ENCODE peak calls at places on chromosome 20, in seven cellular contexts. L is A673, C is esophagus squamous epithelium, G is colonic mucosa, D is GM23338, B is fibroblast of lung, X is spleen. H is an unnamed sample.

GRCh38 chr20:51597389-51598231 is 55.1 kb upstream of the NFATC2 start:
- DNase-seq in L (no peak), C (no peak), G (no peak), D (no peak), B (no peak), X (no peak), H (no peak)

GRCh38 chr20:44065401-44066340 is 121.3 kb downstream of the JPH2 start:
- DNase-seq in L (no peak), C (no peak), G (no peak), D (no peak), B (no peak), X (peak; percentile 71), H (peak; percentile 80)

GRCh38 chr20:137668-138131 is 4.7 kb upstream of the DEFB126 start:
- DNase-seq in L (peak; percentile 59), C (no peak), G (no peak), D (peak; percentile 64), B (no peak), X (no peak), H (no peak)

GRCh38 chr20:46544576-46544975 is 5.9 kb downstream of the OCSTAMP start:
- DNase-seq in L (no peak), C (no peak), G (no peak), D (no peak), B (peak; percentile 51), X (no peak), H (no peak)

GRCh38 chr20:52105573-52106422 is 85.8 kb downstream of the ZFP64 start:
- DNase-seq in L (peak; percentile 18), C (no peak), G (no peak), D (peak; percentile 96), B (peak; percentile 45), X (no peak), H (peak; percentile 87)

GRCh38 chr20:18985551-18985950 is 172.0 kb downstream of the SCP2D1 start:
- DNase-seq in L (no peak), C (no peak), G (no peak), D (no peak), B (no peak), X (no peak), H (no peak)

GRCh38 chr20:40777653-40778052 is 88.6 kb upstream of the MAFB start:
- DNase-seq in L (no peak), C (no peak), G (no peak), D (no peak), B (no peak), X (no peak), H (no peak)

GRCh38 chr20:3276400-3277015 is 37.5 kb upstream of the SLC4A11 start:
- DNase-seq in L (no peak), C (no peak), G (peak; percentile 27), D (peak; percentile 68), B (peak; percentile 27), X (no peak), H (no peak)

GRCh38 chr20:44776977-44777376 is 31.3 kb downstream of the KCNK15 start:
- DNase-seq in L (peak; percentile 47), C (no peak), G (no peak), D (peak; percentile 78), B (peak; percentile 23), X (peak; percentile 7), H (no peak)

DNA sequence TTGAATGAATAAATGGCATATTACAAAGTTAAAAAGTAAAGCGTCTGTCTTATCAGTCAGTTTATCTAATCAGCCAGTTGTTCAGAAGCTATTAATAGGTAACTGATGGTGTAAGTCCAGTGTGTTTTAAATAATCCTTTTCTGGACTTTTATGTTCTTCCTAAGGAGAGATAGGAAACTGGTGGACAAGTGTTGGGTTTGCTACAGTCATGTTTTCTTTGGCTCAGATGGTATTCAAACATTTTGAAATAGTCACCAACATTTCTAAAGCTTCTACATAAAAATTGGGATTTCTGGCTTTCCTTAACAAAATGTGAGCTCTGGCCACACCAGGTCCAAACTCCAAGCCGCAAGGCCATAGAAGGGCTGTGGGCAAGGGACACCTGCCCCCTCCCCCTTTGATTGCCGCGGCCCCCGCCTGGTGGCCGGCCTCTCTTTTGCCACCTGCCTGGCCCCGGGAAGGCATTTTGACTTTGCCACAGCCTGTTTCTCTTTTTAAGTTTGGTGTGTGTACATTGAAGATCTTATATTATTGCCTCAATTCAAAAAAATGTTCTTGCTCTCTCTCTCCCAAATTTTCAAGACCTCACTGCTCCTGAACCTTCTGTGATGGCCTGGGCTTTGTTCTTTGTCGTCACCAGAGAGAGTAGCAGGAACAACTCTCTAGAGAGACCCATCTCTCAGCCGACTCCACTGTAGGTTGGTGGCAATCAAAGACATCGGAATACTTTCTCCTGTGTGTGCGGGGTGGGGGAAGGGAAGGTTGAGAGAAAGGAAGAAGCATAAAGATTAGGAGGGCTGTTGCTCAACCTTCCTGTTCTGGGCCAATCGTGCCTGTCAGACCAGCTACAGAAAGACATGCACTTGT is 84.0 kb upstream of the ZNF217 start:
- DNase-seq in L (peak; percentile 92), C (no peak), G (peak; percentile 82), D (peak; percentile 52), B (peak; percentile 47), X (no peak), H (no peak)
- TF ChIP-seq CTCF in L (no peak), C (no peak), G (no peak), D (no peak), B (no peak), X (no peak), H (no peak)

GRCh38 chr20:34485068-34485634 is 31.1 kb upstream of the DYNLRB1 start:
- DNase-seq in L (no peak), C (no peak), G (no peak), D (no peak), B (no peak), X (no peak), H (no peak)

GRCh38 chr20:34475979-34476736 is 40.1 kb upstream of the DYNLRB1 start:
- DNase-seq in L (no peak), C (no peak), G (peak; percentile 37), D (peak; percentile 60), B (peak; percentile 25), X (peak; percentile 87), H (no peak)

GRCh38 chr20:34479627-34480026 is 36.6 kb upstream of the DYNLRB1 start:
- DNase-seq in L (no peak), C (no peak), G (no peak), D (no peak), B (no peak), X (no peak), H (no peak)
- H3K36me3 ChIP-seq in L (peaks cover 57% of the 10 kb centered on the region), C (peaks cover 29% of the 10 kb centered on the region), G (no peaks in the 10 kb centered on the region), D (peaks cover 45% of the 10 kb centered on the region), B (peaks cover 13% of the 10 kb centered on the region), X (peaks cover 46% of the 10 kb centered on the region), H (peaks cover 87% of the 10 kb centered on the region)

GRCh38 chr20:17615645-17616479 is 46.0 kb downstream of the DSTN start:
- DNase-seq in L (no peak), C (no peak), G (peak; percentile 27), D (no peak), B (no peak), X (peak; percentile 76), H (peak; percentile 68)

GRCh38 chr20:17614812-17615644 is 45.2 kb downstream of the DSTN start:
- DNase-seq in L (no peak), C (no peak), G (peak; percentile 29), D (no peak), B (no peak), X (peak; percentile 76), H (no peak)

GRCh38 chr20:17617868-17618672 is 48.2 kb downstream of the DSTN start:
- DNase-seq in L (no peak), C (no peak), G (peak; percentile 19), D (no peak), B (no peak), X (peak; percentile 73), H (no peak)

GRCh38 chr20:17617212-17617867 is 47.5 kb downstream of the DSTN start:
- DNase-seq in L (peak; percentile 57), C (no peak), G (peak; percentile 46), D (peak; percentile 86), B (peak; percentile 45), X (peak; percentile 81), H (no peak)

DNA sequence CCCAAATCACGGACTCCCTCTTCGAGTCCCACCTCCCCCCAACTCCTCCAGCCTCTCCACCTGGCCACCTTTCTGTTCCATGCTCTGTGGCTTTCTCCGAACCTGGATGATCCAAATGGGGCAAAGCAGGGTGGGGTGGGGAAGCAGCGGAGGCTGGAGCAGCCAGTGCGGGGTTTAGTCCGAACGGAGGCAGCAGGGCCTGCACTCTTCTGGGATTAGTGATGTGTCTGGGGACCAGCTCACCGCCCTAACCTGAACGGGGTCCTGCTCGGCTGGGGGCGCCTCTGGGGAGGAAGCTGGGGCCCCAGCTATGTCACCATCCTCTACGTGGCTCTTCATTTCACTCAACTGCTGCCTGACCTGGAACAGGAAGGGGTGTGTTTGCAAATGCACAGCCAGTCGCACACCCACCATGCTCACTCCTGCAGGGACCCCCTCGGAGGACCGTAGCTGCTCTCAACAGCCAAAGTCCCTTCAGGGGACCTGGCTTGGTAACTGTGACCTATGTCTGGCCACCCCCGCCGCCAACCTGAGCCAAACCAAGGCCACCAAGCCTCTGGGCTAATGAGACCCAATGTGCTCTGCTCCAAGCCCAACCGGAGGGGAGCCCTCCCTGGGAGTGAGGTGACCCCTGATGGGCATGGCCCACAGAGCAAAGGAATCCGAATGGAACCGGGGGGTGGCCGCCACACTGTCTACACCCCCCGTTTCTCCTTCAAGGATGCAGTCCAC is 46.8 kb downstream of the DSTN start:
- DNase-seq in L (no peak), C (no peak), G (peak; percentile 18), D (no peak), B (no peak), X (peak; percentile 74), H (no peak)
- H3K4me1 ChIP-seq in L (peaks cover 11% of the 10 kb centered on the region), C (peaks cover 54% of the 10 kb centered on the region), G (peaks cover 11% of the 10 kb centered on the region), D (no peaks in the 10 kb centered on the region), B (peaks cover 7% of the 10 kb centered on the region), X (peaks cover 11% of the 10 kb centered on the region), H (peaks cover 4% of the 10 kb centered on the region)

GRCh38 chr20:49835031-49835430 is 22.4 kb downstream of the SLC9A8 start:
- DNase-seq in L (no peak), C (no peak), G (no peak), D (no peak), B (no peak), X (no peak), H (no peak)

GRCh38 chr20:49832632-49833327 is 20.2 kb downstream of the SLC9A8 start:
- DNase-seq in L (no peak), C (no peak), G (no peak), D (no peak), B (peak; percentile 26), X (no peak), H (no peak)

GRCh38 chr20:49833483-49833882 is 20.9 kb downstream of the SLC9A8 start:
- DNase-seq in L (no peak), C (no peak), G (no peak), D (no peak), B (no peak), X (no peak), H (no peak)

GRCh38 chr20:49831770-49832631 is 19.4 kb downstream of the SLC9A8 start:
- DNase-seq in L (no peak), C (no peak), G (no peak), D (no peak), B (no peak), X (no peak), H (no peak)

DNA sequence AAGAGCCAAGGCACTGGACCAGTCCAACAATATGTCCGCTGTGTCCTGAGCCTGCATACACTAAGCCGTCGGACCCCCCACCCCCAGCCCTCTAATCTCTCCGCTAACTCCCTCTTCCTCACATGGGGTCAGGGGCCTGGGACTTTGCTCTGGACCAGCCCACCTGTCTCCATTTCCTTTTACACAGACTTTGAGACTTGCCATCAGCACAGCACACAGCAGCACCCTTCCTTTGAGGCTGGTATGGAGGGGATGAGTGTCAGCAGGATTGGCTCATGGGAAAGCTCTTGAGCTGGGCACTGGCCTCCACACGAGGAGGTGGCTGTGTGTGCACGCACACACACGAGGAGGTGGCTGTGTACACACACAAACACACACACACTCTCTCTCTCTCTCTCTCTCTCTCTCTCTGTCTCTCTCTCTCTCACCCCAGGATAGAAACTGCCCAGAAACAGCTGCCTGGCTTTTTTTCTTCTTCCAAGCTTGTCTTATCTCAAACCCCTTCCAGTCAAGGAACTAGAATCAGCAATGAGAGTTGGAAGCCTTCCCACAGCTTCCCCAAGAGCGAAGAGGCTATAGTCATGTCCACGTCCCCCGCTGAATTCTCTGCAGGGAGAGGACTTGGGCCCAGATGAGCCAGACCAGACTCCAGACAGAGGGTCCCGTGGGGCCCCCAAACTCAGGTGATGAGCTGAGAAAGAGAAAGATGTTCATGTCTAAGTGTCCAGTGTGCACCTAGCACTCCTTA is 18.6 kb downstream of the SLC9A8 start:
- DNase-seq in L (no peak), C (no peak), G (no peak), D (no peak), B (no peak), X (no peak), H (no peak)
- TF ChIP-seq CTCF in L (no peak), C (no peak), G (no peak), D (no peak), B (no peak), X (no peak), H (no peak)